ENCODE peak calls at places on chromosomes 12 and 14, in seven cellular contexts. One of them, this sample, is unnamed.

GRCh38 chr12:53486730-53487487 is 12.3 kb downstream of the MAP3K12 start:
- DNase-seq in ELR: no peak
- DNase-seq in RCC 7860: no peak
- DNase-seq in IMR-90: no peak
- DNase-seq in HS-5: no peak
- DNase-seq in stimulated activated CD4-positive, alpha-beta T cell treated with anti-CD3 and anti-CD28 coated beads, Interleukin-1b, Interleukin-23, amount 100 ng/mL, for 1 hour: no peak
- DNase-seq in GM19239: no peak
- DNase-seq in this sample: no peak

GRCh38 chr12:31362115-31362758 is 36.3 kb upstream of the SINHCAF start:
- DNase-seq in IMR-90: no peak
- DNase-seq in ELR: no peak
- DNase-seq in stimulated activated CD4-positive, alpha-beta T cell treated with anti-CD3 and anti-CD28 coated beads, Interleukin-1b, Interleukin-23, amount 100 ng/mL, for 1 hour: no peak
- DNase-seq in GM19239: no peak
- DNase-seq in HS-5: no peak
- DNase-seq in RCC 7860: no peak
- DNase-seq in this sample: no peak

GRCh38 chr14:100825691-100826331 is at the start of gene MEG3:
- DNase-seq in IMR-90: peak
- DNase-seq in stimulated activated CD4-positive, alpha-beta T cell treated with anti-CD3 and anti-CD28 coated beads, Interleukin-1b, Interleukin-23, amount 100 ng/mL, for 1 hour: no peak
- DNase-seq in GM19239: no peak
- DNase-seq in RCC 7860: no peak
- DNase-seq in ELR: peak
- DNase-seq in HS-5: peak
- DNase-seq in this sample: no peak

GRCh38 chr12:98439471-98440164 is 75.8 kb upstream of the TMPO start:
- DNase-seq in IMR-90: no peak
- DNase-seq in ELR: no peak
- DNase-seq in HS-5: no peak
- DNase-seq in stimulated activated CD4-positive, alpha-beta T cell treated with anti-CD3 and anti-CD28 coated beads, Interleukin-1b, Interleukin-23, amount 100 ng/mL, for 1 hour: no peak
- DNase-seq in GM19239: no peak
- DNase-seq in RCC 7860: no peak
- DNase-seq in this sample: peak

GRCh38 chr14:54299393-54300363 is 97.1 kb upstream of the CDKN3 start:
- DNase-seq in RCC 7860: no peak
- DNase-seq in stimulated activated CD4-positive, alpha-beta T cell treated with anti-CD3 and anti-CD28 coated beads, Interleukin-1b, Interleukin-23, amount 100 ng/mL, for 1 hour: no peak
- DNase-seq in ELR: no peak
- DNase-seq in IMR-90: peak
- DNase-seq in GM19239: no peak
- DNase-seq in HS-5: no peak
- DNase-seq in this sample: peak

GRCh38 chr12:22539055-22539454 is 5.3 kb downstream of the C2CD5 start:
- DNase-seq in GM19239: no peak
- DNase-seq in ELR: no peak
- DNase-seq in HS-5: no peak
- DNase-seq in stimulated activated CD4-positive, alpha-beta T cell treated with anti-CD3 and anti-CD28 coated beads, Interleukin-1b, Interleukin-23, amount 100 ng/mL, for 1 hour: no peak
- DNase-seq in IMR-90: no peak
- DNase-seq in RCC 7860: no peak
- DNase-seq in this sample: no peak

GRCh38 chr12:84738481-84738972 is 174.1 kb downstream of the SLC6A15 start:
- DNase-seq in HS-5: peak
- DNase-seq in RCC 7860: no peak
- DNase-seq in ELR: peak
- DNase-seq in stimulated activated CD4-positive, alpha-beta T cell treated with anti-CD3 and anti-CD28 coated beads, Interleukin-1b, Interleukin-23, amount 100 ng/mL, for 1 hour: no peak
- DNase-seq in IMR-90: peak
- DNase-seq in GM19239: no peak
- DNase-seq in this sample: peak

GRCh38 chr12:88185988-88186387 is 43.9 kb downstream of the TMTC3 start:
- DNase-seq in GM19239: no peak
- DNase-seq in HS-5: peak
- DNase-seq in ELR: peak
- DNase-seq in RCC 7860: peak
- DNase-seq in stimulated activated CD4-positive, alpha-beta T cell treated with anti-CD3 and anti-CD28 coated beads, Interleukin-1b, Interleukin-23, amount 100 ng/mL, for 1 hour: no peak
- DNase-seq in IMR-90: peak
- DNase-seq in this sample: peak

GRCh38 chr12:67354322-67354721 is 85.2 kb downstream of the CAND1 start:
- DNase-seq in IMR-90: peak
- DNase-seq in RCC 7860: no peak
- DNase-seq in HS-5: no peak
- DNase-seq in stimulated activated CD4-positive, alpha-beta T cell treated with anti-CD3 and anti-CD28 coated beads, Interleukin-1b, Interleukin-23, amount 100 ng/mL, for 1 hour: no peak
- DNase-seq in GM19239: no peak
- DNase-seq in ELR: no peak
- DNase-seq in this sample: no peak

GRCh38 chr12:3651585-3652424 is 101.1 kb downstream of the CRACR2A start:
- DNase-seq in RCC 7860: no peak
- DNase-seq in HS-5: no peak
- DNase-seq in GM19239: no peak
- DNase-seq in stimulated activated CD4-positive, alpha-beta T cell treated with anti-CD3 and anti-CD28 coated beads, Interleukin-1b, Interleukin-23, amount 100 ng/mL, for 1 hour: no peak
- DNase-seq in ELR: no peak
- DNase-seq in IMR-90: no peak
- DNase-seq in this sample: no peak

GRCh38 chr14:34554540-34555250 is 15.2 kb upstream of the EAPP start:
- DNase-seq in stimulated activated CD4-positive, alpha-beta T cell treated with anti-CD3 and anti-CD28 coated beads, Interleukin-1b, Interleukin-23, amount 100 ng/mL, for 1 hour: no peak
- DNase-seq in ELR: peak
- DNase-seq in IMR-90: peak
- DNase-seq in HS-5: no peak
- DNase-seq in RCC 7860: peak
- DNase-seq in GM19239: no peak
- DNase-seq in this sample: no peak

GRCh38 chr12:6161124-6161882 is 36.8 kb upstream of the VWF start:
- DNase-seq in IMR-90: peak
- DNase-seq in HS-5: no peak
- DNase-seq in GM19239: no peak
- DNase-seq in RCC 7860: no peak
- DNase-seq in stimulated activated CD4-positive, alpha-beta T cell treated with anti-CD3 and anti-CD28 coated beads, Interleukin-1b, Interleukin-23, amount 100 ng/mL, for 1 hour: no peak
- DNase-seq in ELR: no peak
- DNase-seq in this sample: no peak

GRCh38 chr12:54052745-54053624 is 650 bp upstream of the HOXC4 start:
- DNase-seq in IMR-90: no peak
- DNase-seq in HS-5: no peak
- DNase-seq in ELR: no peak
- DNase-seq in GM19239: peak
- DNase-seq in RCC 7860: no peak
- DNase-seq in stimulated activated CD4-positive, alpha-beta T cell treated with anti-CD3 and anti-CD28 coated beads, Interleukin-1b, Interleukin-23, amount 100 ng/mL, for 1 hour: no peak
- DNase-seq in this sample: no peak